ENCODE peak calls at places on chromosomes 6 and 20, in five cellular contexts. D is tibial nerve, H is cerebellar cortex, T is neural crest cell, Q is GOT3. O is an unnamed sample.

GRCh38 chr20:32772046-32772445 is 9.9 kb downstream of the DNMT3B start:
- DNase-seq in D (no peak), H (no peak), T (no peak), Q (no peak), O (no peak)

GRCh38 chr6:33633462-33634158 is 12.5 kb downstream of the ITPR3 start:
- DNase-seq in D (no peak), H (peak), T (no peak), Q (no peak), O (peak)

GRCh38 chr6:106773482-106773881 is 144.1 kb downstream of the QRSL1 start:
- DNase-seq in D (no peak), H (no peak), T (no peak), Q (no peak), O (no peak)

GRCh38 chr6:136113736-136114173 is 136.4 kb downstream of the MTFR2 start:
- DNase-seq in D (peak), H (no peak), T (peak), Q (no peak), O (no peak)

GRCh38 chr6:144286503-144287393 is 1.6 kb downstream of the UTRN start:
- DNase-seq in D (peak), H (no peak), T (peak), Q (peak), O (no peak)

GRCh38 chr6:83221886-83222479 is 28.8 kb downstream of the RWDD2A start:
- DNase-seq in D (no peak), H (peak), T (no peak), Q (no peak), O (peak)

GRCh38 chr6:30981942-30982772 is 1.4 kb upstream of the MUC21 start:
- DNase-seq in D (peak), H (peak), T (no peak), Q (no peak), O (no peak)

GRCh38 chr6:95203153-95203754 is 374.1 kb upstream of the MANEA start:
- DNase-seq in D (peak), H (no peak), T (peak), Q (no peak), O (no peak)

GRCh38 chr6:19723533-19723932 is 113.6 kb upstream of the ID4 start:
- DNase-seq in D (no peak), H (no peak), T (no peak), Q (no peak), O (no peak)

GRCh38 chr6:42292002-42292735 is 74.5 kb upstream of the MRPS10 start:
- DNase-seq in D (no peak), H (no peak), T (no peak), Q (no peak), O (no peak)

GRCh38 chr6:119620846-119621570 is 271.4 kb upstream of the MAN1A1 start:
- DNase-seq in D (no peak), H (no peak), T (no peak), Q (peak), O (no peak)

GRCh38 chr20:51054233-51054632 is 31.3 kb upstream of the KCNG1 start:
- DNase-seq in D (no peak), H (no peak), T (no peak), Q (no peak), O (no peak)

GRCh38 chr6:139240161-139241010 is 51.4 kb downstream of the TXLNB start:
- DNase-seq in D (no peak), H (peak), T (no peak), Q (no peak), O (peak)

GRCh38 chr20:38635721-38636285 is 34.2 kb downstream of the ARHGAP40 start:
- DNase-seq in D (no peak), H (no peak), T (no peak), Q (no peak), O (no peak)

GRCh38 chr6:135221042-135221441 is 39.9 kb downstream of the MYB start:
- DNase-seq in D (no peak), H (no peak), T (no peak), Q (no peak), O (no peak)

GRCh38 chr6:10441004-10441654 is 26.3 kb upstream of the TFAP2A start:
- DNase-seq in D (no peak), H (no peak), T (no peak), Q (no peak), O (no peak)

GRCh38 chr6:68635706-68636513 is 828 bp downstream of the ADGRB3 start:
- DNase-seq in D (no peak), H (peak), T (peak), Q (no peak), O (peak)

GRCh38 chr6:31901415-31901952 is 402 bp downstream of the ZBTB12 start:
- DNase-seq in D (no peak), H (peak), T (no peak), Q (no peak), O (peak)

GRCh38 chr20:63235399-63235983 is at the start of gene BIRC7:
- DNase-seq in D (no peak), H (peak), T (peak), Q (no peak), O (no peak)

GRCh38 chr6:144644776-144645175 is 359.6 kb downstream of the UTRN start:
- DNase-seq in D (no peak), H (no peak), T (no peak), Q (no peak), O (no peak)

GRCh38 chr6:159973951-159974350 is 5.1 kb downstream of the IGF2R start:
- DNase-seq in D (no peak), H (no peak), T (no peak), Q (no peak), O (no peak)

GRCh38 chr6:155023717-155024116 is 28.6 kb downstream of the TIAM2 start:
- DNase-seq in D (no peak), H (no peak), T (no peak), Q (no peak), O (no peak)

GRCh38 chr6:108748063-108748462 is 100.2 kb upstream of the ARMC2 start:
- DNase-seq in D (no peak), H (no peak), T (no peak), Q (no peak), O (no peak)

GRCh38 chr6:16200231-16200941 is 38.0 kb upstream of the GMPR start:
- DNase-seq in D (no peak), H (peak), T (no peak), Q (no peak), O (peak)

GRCh38 chr20:18288748-18289705 is 700 bp downstream of the ZNF133 start:
- DNase-seq in D (no peak), H (peak), T (no peak), Q (no peak), O (peak)

O was measured in cerebellum.